ENCODE peak calls at places on chromosomes 3 and 15, in nine cellular contexts. One of them, this sample, is unnamed.

GRCh38 chr3:131283862-131284261 is 97.7 kb upstream of the NUDT16 start:
- DNase-seq in islet precursor cell: no peak
- DNase-seq in posterior vena cava: no peak
- DNase-seq in psoas muscle: no peak
- DNase-seq in ureter: no peak
- DNase-seq in effector CD4-positive, alpha-beta T cell: no peak
- DNase-seq in putamen: no peak
- DNase-seq in HFF-Myc: no peak
- DNase-seq in GM12891: no peak
- DNase-seq in this sample: no peak

GRCh38 chr3:71568217-71568616 is 15.3 kb downstream of the FOXP1 start:
- DNase-seq in posterior vena cava: no peak
- DNase-seq in putamen: no peak
- DNase-seq in islet precursor cell: no peak
- DNase-seq in effector CD4-positive, alpha-beta T cell: no peak
- DNase-seq in HFF-Myc: no peak
- DNase-seq in ureter: no peak
- DNase-seq in psoas muscle: no peak
- DNase-seq in GM12891: no peak
- DNase-seq in this sample: no peak

GRCh38 chr15:68366314-68366713 is 65.6 kb downstream of the ITGA11 start:
- DNase-seq in posterior vena cava: no peak
- DNase-seq in GM12891: no peak
- DNase-seq in psoas muscle: no peak
- DNase-seq in ureter: no peak
- DNase-seq in putamen: no peak
- DNase-seq in HFF-Myc: no peak
- DNase-seq in effector CD4-positive, alpha-beta T cell: no peak
- DNase-seq in islet precursor cell: no peak
- DNase-seq in this sample: no peak

GRCh38 chr15:70314652-70315051 is 216.9 kb upstream of the TLE3 start:
- DNase-seq in putamen: no peak
- DNase-seq in effector CD4-positive, alpha-beta T cell: no peak
- DNase-seq in islet precursor cell: no peak
- DNase-seq in ureter: no peak
- DNase-seq in GM12891: no peak
- DNase-seq in psoas muscle: no peak
- DNase-seq in HFF-Myc: no peak
- DNase-seq in posterior vena cava: no peak
- DNase-seq in this sample: no peak

GRCh38 chr3:139561959-139562676 is 22.6 kb upstream of the RBP1 start:
- DNase-seq in ureter: no peak
- DNase-seq in posterior vena cava: no peak
- DNase-seq in HFF-Myc: peak; percentile 6
- DNase-seq in psoas muscle: no peak
- DNase-seq in effector CD4-positive, alpha-beta T cell: no peak
- DNase-seq in putamen: no peak
- DNase-seq in GM12891: no peak
- DNase-seq in islet precursor cell: peak; percentile 83
- DNase-seq in this sample: no peak

GRCh38 chr3:47431225-47431624 is 44.5 kb downstream of the SCAP start:
- DNase-seq in putamen: no peak
- DNase-seq in ureter: no peak
- DNase-seq in psoas muscle: no peak
- DNase-seq in GM12891: no peak
- DNase-seq in HFF-Myc: no peak
- DNase-seq in posterior vena cava: no peak
- DNase-seq in islet precursor cell: peak; percentile 6
- DNase-seq in effector CD4-positive, alpha-beta T cell: no peak
- DNase-seq in this sample: no peak

GRCh38 chr3:127630811-127631714 is 2.1 kb downstream of the PODXL2 start:
- DNase-seq in islet precursor cell: no peak
- DNase-seq in ureter: no peak
- DNase-seq in effector CD4-positive, alpha-beta T cell: no peak
- DNase-seq in GM12891: no peak
- DNase-seq in posterior vena cava: peak; percentile 51
- DNase-seq in putamen: no peak
- DNase-seq in psoas muscle: no peak
- DNase-seq in HFF-Myc: no peak
- DNase-seq in this sample: no peak

GRCh38 chr15:48040166-48040817 is 80.5 kb upstream of the SLC24A5 start:
- DNase-seq in HFF-Myc: peak; percentile 10
- DNase-seq in posterior vena cava: no peak
- DNase-seq in islet precursor cell: peak; percentile 84
- DNase-seq in ureter: no peak
- DNase-seq in GM12891: no peak
- DNase-seq in effector CD4-positive, alpha-beta T cell: no peak
- DNase-seq in putamen: no peak
- DNase-seq in psoas muscle: no peak
- DNase-seq in this sample: no peak

GRCh38 chr3:176167272-176167671 is 1030.0 kb downstream of the TBL1XR1 start:
- DNase-seq in posterior vena cava: no peak
- DNase-seq in putamen: no peak
- DNase-seq in psoas muscle: no peak
- DNase-seq in effector CD4-positive, alpha-beta T cell: no peak
- DNase-seq in HFF-Myc: no peak
- DNase-seq in GM12891: no peak
- DNase-seq in islet precursor cell: no peak
- DNase-seq in ureter: peak; percentile 48
- DNase-seq in this sample: no peak

GRCh38 chr15:52171386-52171785 is 19.8 kb downstream of the GNB5 start:
- DNase-seq in HFF-Myc: no peak
- DNase-seq in islet precursor cell: no peak
- DNase-seq in GM12891: no peak
- DNase-seq in effector CD4-positive, alpha-beta T cell: no peak
- DNase-seq in ureter: no peak
- DNase-seq in posterior vena cava: no peak
- DNase-seq in psoas muscle: no peak
- DNase-seq in putamen: no peak
- DNase-seq in this sample: no peak

GRCh38 chr15:101242160-101242998 is 9.5 kb downstream of the CHSY1 start:
- DNase-seq in islet precursor cell: peak; percentile 15
- DNase-seq in GM12891: no peak
- DNase-seq in HFF-Myc: no peak
- DNase-seq in effector CD4-positive, alpha-beta T cell: peak; percentile 58
- DNase-seq in ureter: no peak
- DNase-seq in psoas muscle: no peak
- DNase-seq in posterior vena cava: no peak
- DNase-seq in putamen: peak; percentile 11
- DNase-seq in this sample: peak; percentile 25

GRCh38 chr3:177731644-177732268 is 534.5 kb upstream of the TBL1XR1 start:
- DNase-seq in psoas muscle: no peak
- DNase-seq in putamen: no peak
- DNase-seq in GM12891: no peak
- DNase-seq in effector CD4-positive, alpha-beta T cell: no peak
- DNase-seq in ureter: no peak
- DNase-seq in islet precursor cell: no peak
- DNase-seq in posterior vena cava: no peak
- DNase-seq in HFF-Myc: peak; percentile 52
- DNase-seq in this sample: no peak

This sample was measured in activated effector memory CD4-positive, alpha-beta T cell treated with Interleukin-2 at 50 U/mL for 16 hours.